ENCODE peak calls at places on chromosomes 6 and 20, in eight cellular contexts. One of them, this sample, is unnamed.

GRCh38 chr6:15888798-15889772 is 226.3 kb upstream of the DTNBP1 start:
- DNase-seq in neuronal stem cell: no peak
- DNase-seq in uterus: no peak
- DNase-seq in heart left ventricle: no peak
- DNase-seq in mammary epithelial cell: no peak
- DNase-seq in iPS DF 6.9: no peak
- DNase-seq in neural progenitor cell: no peak
- DNase-seq in CD4-positive, CD25-positive, alpha-beta regulatory T cell: no peak
- DNase-seq in this sample: no peak

GRCh38 chr6:100449239-100449691 is 15.5 kb downstream of the SIM1 start:
- DNase-seq in neuronal stem cell: no peak
- DNase-seq in uterus: no peak
- DNase-seq in heart left ventricle: no peak
- DNase-seq in mammary epithelial cell: no peak
- DNase-seq in iPS DF 6.9: no peak
- DNase-seq in neural progenitor cell: no peak
- DNase-seq in CD4-positive, CD25-positive, alpha-beta regulatory T cell: no peak
- DNase-seq in this sample: no peak

GRCh38 chr6:138521800-138522199 is 22.5 kb upstream of the NHSL1 start:
- DNase-seq in neuronal stem cell: no peak
- DNase-seq in uterus: no peak
- DNase-seq in heart left ventricle: no peak
- DNase-seq in mammary epithelial cell: no peak
- DNase-seq in iPS DF 6.9: no peak
- DNase-seq in neural progenitor cell: no peak
- DNase-seq in CD4-positive, CD25-positive, alpha-beta regulatory T cell: no peak
- DNase-seq in this sample: no peak

GRCh38 chr6:3277251-3277650 is 18.5 kb downstream of the PSMG4 start:
- DNase-seq in neuronal stem cell: no peak
- DNase-seq in uterus: peak; percentile 13
- DNase-seq in heart left ventricle: no peak
- DNase-seq in mammary epithelial cell: no peak
- DNase-seq in iPS DF 6.9: no peak
- DNase-seq in neural progenitor cell: no peak
- DNase-seq in CD4-positive, CD25-positive, alpha-beta regulatory T cell: no peak
- DNase-seq in this sample: no peak

GRCh38 chr6:158801655-158802294 is 17.4 kb downstream of the EZR start:
- DNase-seq in neuronal stem cell: no peak
- DNase-seq in uterus: no peak
- DNase-seq in heart left ventricle: peak; percentile 72
- DNase-seq in mammary epithelial cell: no peak
- DNase-seq in iPS DF 6.9: no peak
- DNase-seq in neural progenitor cell: peak; percentile 8
- DNase-seq in CD4-positive, CD25-positive, alpha-beta regulatory T cell: no peak
- DNase-seq in this sample: no peak

GRCh38 chr6:163565140-163565539 is 150.6 kb downstream of the QKI start:
- DNase-seq in neuronal stem cell: no peak
- DNase-seq in uterus: no peak
- DNase-seq in heart left ventricle: no peak
- DNase-seq in mammary epithelial cell: no peak
- DNase-seq in iPS DF 6.9: no peak
- DNase-seq in neural progenitor cell: no peak
- DNase-seq in CD4-positive, CD25-positive, alpha-beta regulatory T cell: no peak
- DNase-seq in this sample: no peak

GRCh38 chr6:79778794-79779193 is 147.7 kb downstream of the SH3BGRL2 start:
- DNase-seq in neuronal stem cell: no peak
- DNase-seq in uterus: no peak
- DNase-seq in heart left ventricle: no peak
- DNase-seq in mammary epithelial cell: no peak
- DNase-seq in iPS DF 6.9: no peak
- DNase-seq in neural progenitor cell: no peak
- DNase-seq in CD4-positive, CD25-positive, alpha-beta regulatory T cell: no peak
- DNase-seq in this sample: no peak

GRCh38 chr6:11094411-11094851 is 797 bp downstream of the SMIM13 start:
- DNase-seq in neuronal stem cell: peak; percentile 39
- DNase-seq in uterus: peak; percentile 28
- DNase-seq in heart left ventricle: peak; percentile 50
- DNase-seq in mammary epithelial cell: peak; percentile 64
- DNase-seq in iPS DF 6.9: no peak
- DNase-seq in neural progenitor cell: peak; percentile 69
- DNase-seq in CD4-positive, CD25-positive, alpha-beta regulatory T cell: peak; percentile 20
- DNase-seq in this sample: peak; percentile 54

GRCh38 chr20:6008254-6008653 is 45.6 kb downstream of the LRRN4 start:
- DNase-seq in neuronal stem cell: no peak
- DNase-seq in uterus: peak; percentile 66
- DNase-seq in heart left ventricle: peak; percentile 21
- DNase-seq in mammary epithelial cell: peak; percentile 96
- DNase-seq in iPS DF 6.9: no peak
- DNase-seq in neural progenitor cell: peak; percentile 16
- DNase-seq in CD4-positive, CD25-positive, alpha-beta regulatory T cell: no peak
- DNase-seq in this sample: peak; percentile 72

GRCh38 chr6:159716247-159717086 is 10.8 kb upstream of the WTAP start:
- DNase-seq in neuronal stem cell: no peak
- DNase-seq in uterus: peak; percentile 87
- DNase-seq in heart left ventricle: no peak
- DNase-seq in mammary epithelial cell: peak; percentile 96
- DNase-seq in iPS DF 6.9: no peak
- DNase-seq in neural progenitor cell: no peak
- DNase-seq in CD4-positive, CD25-positive, alpha-beta regulatory T cell: no peak
- DNase-seq in this sample: no peak

GRCh38 chr6:3310710-3311109 is 52.0 kb downstream of the PSMG4 start:
- DNase-seq in neuronal stem cell: no peak
- DNase-seq in uterus: peak; percentile 6
- DNase-seq in heart left ventricle: no peak
- DNase-seq in mammary epithelial cell: peak; percentile 84
- DNase-seq in iPS DF 6.9: no peak
- DNase-seq in neural progenitor cell: no peak
- DNase-seq in CD4-positive, CD25-positive, alpha-beta regulatory T cell: no peak
- DNase-seq in this sample: no peak

GRCh38 chr20:62080249-62080993 is 14.7 kb upstream of the TAF4 start:
- DNase-seq in neuronal stem cell: no peak
- DNase-seq in uterus: no peak
- DNase-seq in heart left ventricle: no peak
- DNase-seq in mammary epithelial cell: no peak
- DNase-seq in iPS DF 6.9: no peak
- DNase-seq in neural progenitor cell: no peak
- DNase-seq in CD4-positive, CD25-positive, alpha-beta regulatory T cell: no peak
- DNase-seq in this sample: no peak

DNA sequence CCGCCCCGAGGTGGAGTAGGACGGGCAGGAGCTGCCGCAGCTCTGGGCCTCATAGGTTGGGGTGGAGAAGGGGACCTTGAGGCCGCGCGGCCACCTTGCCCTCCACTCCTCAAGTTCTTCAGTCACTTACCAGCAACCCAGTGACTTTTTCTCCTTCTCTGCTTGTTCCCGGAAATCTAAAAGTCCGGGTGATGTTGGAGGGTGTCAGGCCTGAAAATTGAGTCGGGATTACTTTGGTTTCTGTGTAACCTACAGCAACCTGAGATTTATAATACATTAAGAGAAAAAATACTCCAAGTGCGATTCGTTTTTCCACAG is 338 bp downstream of the RWDD1 start:
- DNase-seq in neuronal stem cell: no peak
- DNase-seq in uterus: no peak
- DNase-seq in heart left ventricle: no peak
- DNase-seq in mammary epithelial cell: no peak
- DNase-seq in iPS DF 6.9: no peak
- DNase-seq in neural progenitor cell: no peak
- DNase-seq in CD4-positive, CD25-positive, alpha-beta regulatory T cell: no peak
- DNase-seq in this sample: no peak
- H3K27ac ChIP-seq in neuronal stem cell: peak overlapping the region; percentile 81
- H3K27ac ChIP-seq in uterus: peak overlapping the region; percentile 74
- H3K27ac ChIP-seq in heart left ventricle: peak overlapping the region; percentile 85
- H3K27ac ChIP-seq in mammary epithelial cell: peak overlapping the region; percentile 79
- H3K27ac ChIP-seq in iPS DF 6.9: no peak overlapping the region
- H3K27ac ChIP-seq in neural progenitor cell: peak overlapping the region; percentile 91
- H3K27ac ChIP-seq in CD4-positive, CD25-positive, alpha-beta regulatory T cell: peak overlapping the region; percentile 95
- H3K27ac ChIP-seq in this sample: peak overlapping the region; percentile 97

DNA sequence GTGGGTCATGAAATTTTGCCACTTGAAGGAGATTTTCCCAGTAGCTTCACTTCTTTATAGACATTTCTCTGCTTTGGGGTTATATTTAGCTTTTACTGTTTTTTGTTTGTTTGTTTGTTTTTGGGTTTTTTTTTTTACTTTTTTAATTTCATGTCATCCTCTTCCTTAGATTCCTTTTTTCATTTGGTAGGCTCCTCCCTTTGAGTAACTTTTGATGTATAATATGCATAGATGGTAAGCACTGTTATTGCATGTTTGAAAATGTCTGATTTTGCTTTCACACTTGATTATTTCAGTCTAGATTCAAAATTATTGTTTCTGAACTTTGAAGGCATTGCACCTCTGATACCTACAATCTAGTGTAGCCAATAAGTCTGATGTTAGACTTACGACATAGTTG is 37.6 kb downstream of the PLEKHG1 start:
- DNase-seq in neuronal stem cell: no peak
- DNase-seq in uterus: no peak
- DNase-seq in heart left ventricle: no peak
- DNase-seq in mammary epithelial cell: no peak
- DNase-seq in iPS DF 6.9: no peak
- DNase-seq in neural progenitor cell: no peak
- DNase-seq in CD4-positive, CD25-positive, alpha-beta regulatory T cell: no peak
- DNase-seq in this sample: no peak
- H3K36me3 ChIP-seq in neuronal stem cell: no peaks in the 10 kb centered on the region
- H3K36me3 ChIP-seq in uterus: no peaks in the 10 kb centered on the region
- H3K36me3 ChIP-seq in heart left ventricle: no peaks in the 10 kb centered on the region
- H3K36me3 ChIP-seq in mammary epithelial cell: no peaks in the 10 kb centered on the region
- H3K36me3 ChIP-seq in iPS DF 6.9: no peaks in the 10 kb centered on the region
- H3K36me3 ChIP-seq in neural progenitor cell: no peaks in the 10 kb centered on the region
- H3K36me3 ChIP-seq in CD4-positive, CD25-positive, alpha-beta regulatory T cell: no peaks in the 10 kb centered on the region
- H3K36me3 ChIP-seq in this sample: no peaks in the 10 kb centered on the region

DNA sequence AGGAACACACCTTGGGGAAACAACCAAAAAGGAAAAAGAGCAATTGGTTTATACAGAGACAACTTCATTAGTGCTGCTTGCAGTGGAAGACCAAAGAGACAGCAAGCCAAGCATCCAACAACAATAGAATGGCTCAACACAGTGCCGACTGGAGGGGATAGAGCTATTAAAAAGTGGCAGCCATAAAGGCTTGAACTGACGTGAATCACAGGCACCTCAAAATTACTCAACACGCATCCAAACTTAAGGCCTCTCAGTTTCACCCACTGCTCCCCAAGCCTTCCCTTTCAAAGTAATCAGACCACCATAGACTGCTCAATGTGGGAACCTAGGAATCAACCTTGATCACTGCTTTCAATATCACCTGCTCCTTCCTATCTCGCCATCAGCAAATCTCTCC is 9.7 kb downstream of the TNFRSF21 start:
- DNase-seq in neuronal stem cell: no peak
- DNase-seq in uterus: no peak
- DNase-seq in heart left ventricle: no peak
- DNase-seq in mammary epithelial cell: no peak
- DNase-seq in iPS DF 6.9: no peak
- DNase-seq in neural progenitor cell: no peak
- DNase-seq in CD4-positive, CD25-positive, alpha-beta regulatory T cell: no peak
- DNase-seq in this sample: no peak
- H3K9me3 ChIP-seq in neuronal stem cell: no peaks in the 10 kb centered on the region
- H3K9me3 ChIP-seq in uterus: no peaks in the 10 kb centered on the region
- H3K9me3 ChIP-seq in heart left ventricle: no peaks in the 10 kb centered on the region
- H3K9me3 ChIP-seq in mammary epithelial cell: no peaks in the 10 kb centered on the region
- H3K9me3 ChIP-seq in iPS DF 6.9: no peaks in the 10 kb centered on the region
- H3K9me3 ChIP-seq in neural progenitor cell: no peaks in the 10 kb centered on the region
- H3K9me3 ChIP-seq in CD4-positive, CD25-positive, alpha-beta regulatory T cell: no peaks in the 10 kb centered on the region
- H3K9me3 ChIP-seq in this sample: no peaks in the 10 kb centered on the region

DNA sequence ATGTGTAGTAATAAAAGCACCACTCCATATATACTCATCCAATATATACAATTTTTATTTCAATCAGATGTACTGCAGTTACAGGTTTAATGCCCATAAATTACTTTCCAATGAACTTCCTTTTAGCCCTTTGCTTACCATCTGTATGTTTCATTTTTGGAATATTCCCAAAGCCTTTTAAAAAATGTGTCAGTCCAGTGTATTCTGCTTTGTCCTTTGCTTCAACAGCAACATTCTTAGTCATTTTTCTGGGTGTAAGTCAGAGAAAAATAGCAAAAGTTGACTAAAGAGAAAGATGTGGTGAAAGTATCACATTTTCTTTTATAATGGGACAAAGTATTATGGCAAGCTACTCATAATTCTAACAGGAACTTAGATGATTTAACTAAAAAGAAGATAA is 15.2 kb downstream of the DSE start:
- DNase-seq in neuronal stem cell: no peak
- DNase-seq in uterus: no peak
- DNase-seq in heart left ventricle: no peak
- DNase-seq in mammary epithelial cell: no peak
- DNase-seq in iPS DF 6.9: no peak
- DNase-seq in neural progenitor cell: no peak
- DNase-seq in CD4-positive, CD25-positive, alpha-beta regulatory T cell: no peak
- DNase-seq in this sample: no peak
- H3K27ac ChIP-seq in neuronal stem cell: no peak overlapping the region
- H3K27ac ChIP-seq in uterus: peak overlapping the region; percentile 1
- H3K27ac ChIP-seq in heart left ventricle: no peak overlapping the region
- H3K27ac ChIP-seq in mammary epithelial cell: peak overlapping the region; percentile 100
- H3K27ac ChIP-seq in iPS DF 6.9: no peak overlapping the region
- H3K27ac ChIP-seq in neural progenitor cell: no peak overlapping the region
- H3K27ac ChIP-seq in CD4-positive, CD25-positive, alpha-beta regulatory T cell: no peak overlapping the region
- H3K27ac ChIP-seq in this sample: peak overlapping the region; percentile 6

GRCh38 chr20:34928411-34928810 is 27.2 kb downstream of the GSS start:
- DNase-seq in neuronal stem cell: no peak
- DNase-seq in uterus: no peak
- DNase-seq in heart left ventricle: no peak
- DNase-seq in mammary epithelial cell: no peak
- DNase-seq in iPS DF 6.9: no peak
- DNase-seq in neural progenitor cell: no peak
- DNase-seq in CD4-positive, CD25-positive, alpha-beta regulatory T cell: no peak
- DNase-seq in this sample: no peak
- H3K36me3 ChIP-seq in neuronal stem cell: peaks cover 29% of the 10 kb centered on the region
- H3K36me3 ChIP-seq in uterus: no peaks in the 10 kb centered on the region
- H3K36me3 ChIP-seq in heart left ventricle: peaks cover 89% of the 10 kb centered on the region
- H3K36me3 ChIP-seq in mammary epithelial cell: peaks cover 39% of the 10 kb centered on the region
- H3K36me3 ChIP-seq in iPS DF 6.9: peaks cover 17% of the 10 kb centered on the region
- H3K36me3 ChIP-seq in neural progenitor cell: no peaks in the 10 kb centered on the region
- H3K36me3 ChIP-seq in CD4-positive, CD25-positive, alpha-beta regulatory T cell: peaks cover 36% of the 10 kb centered on the region
- H3K36me3 ChIP-seq in this sample: peaks cover 56% of the 10 kb centered on the region

DNA sequence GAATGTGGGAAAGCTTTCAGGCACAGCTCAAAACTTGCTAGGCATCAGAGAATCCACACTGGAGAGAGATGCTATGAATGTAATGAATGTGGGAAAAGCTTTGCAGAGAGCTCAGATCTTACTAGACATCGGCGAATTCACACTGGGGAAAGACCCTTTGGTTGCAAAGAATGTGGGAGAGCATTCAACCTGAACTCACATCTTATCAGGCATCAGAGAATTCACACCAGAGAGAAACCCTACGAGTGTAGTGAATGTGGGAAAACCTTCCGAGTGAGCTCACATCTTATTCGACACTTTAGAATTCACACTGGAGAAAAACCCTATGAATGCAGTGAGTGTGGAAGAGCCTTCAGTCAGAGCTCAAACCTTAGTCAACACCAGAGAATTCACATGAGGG is 8.7 kb downstream of the ZNF165 start:
- DNase-seq in neuronal stem cell: no peak
- DNase-seq in uterus: no peak
- DNase-seq in heart left ventricle: no peak
- DNase-seq in mammary epithelial cell: no peak
- DNase-seq in iPS DF 6.9: no peak
- DNase-seq in neural progenitor cell: no peak
- DNase-seq in CD4-positive, CD25-positive, alpha-beta regulatory T cell: no peak
- DNase-seq in this sample: no peak
- H3K9me3 ChIP-seq in neuronal stem cell: peaks cover 12% of the 10 kb centered on the region
- H3K9me3 ChIP-seq in uterus: peaks cover 7% of the 10 kb centered on the region
- H3K9me3 ChIP-seq in heart left ventricle: no peaks in the 10 kb centered on the region
- H3K9me3 ChIP-seq in mammary epithelial cell: peaks cover 26% of the 10 kb centered on the region
- H3K9me3 ChIP-seq in iPS DF 6.9: peaks cover 5% of the 10 kb centered on the region
- H3K9me3 ChIP-seq in neural progenitor cell: peaks cover 4% of the 10 kb centered on the region
- H3K9me3 ChIP-seq in CD4-positive, CD25-positive, alpha-beta regulatory T cell: peaks cover 33% of the 10 kb centered on the region
- H3K9me3 ChIP-seq in this sample: peaks cover 12% of the 10 kb centered on the region